ENCODE peak calls at places on chromosomes 12 and 14, in five cellular contexts. One of them, this sample, is unnamed.

GRCh38 chr12:38886064-38886463 is 19.3 kb downstream of the CPNE8 start:
- DNase-seq in CD8-positive, alpha-beta T cell: no peak
- DNase-seq in cardiac muscle cell: peak
- DNase-seq in tibial artery: peak
- DNase-seq in HL-60: no peak
- DNase-seq in this sample: no peak

GRCh38 chr12:122421263-122421814 is 1.1 kb downstream of the CLIP1 start:
- DNase-seq in HL-60: peak
- DNase-seq in CD8-positive, alpha-beta T cell: no peak
- DNase-seq in tibial artery: peak
- DNase-seq in cardiac muscle cell: peak
- DNase-seq in this sample: no peak

GRCh38 chr14:100159107-100159864 is at the start of gene DEGS2:
- DNase-seq in CD8-positive, alpha-beta T cell: peak
- DNase-seq in tibial artery: no peak
- DNase-seq in HL-60: no peak
- DNase-seq in cardiac muscle cell: no peak
- DNase-seq in this sample: no peak

GRCh38 chr14:34081126-34081575 is 130.3 kb upstream of the EGLN3 start:
- DNase-seq in cardiac muscle cell: peak
- DNase-seq in CD8-positive, alpha-beta T cell: no peak
- DNase-seq in HL-60: no peak
- DNase-seq in tibial artery: no peak
- DNase-seq in this sample: no peak

GRCh38 chr12:7642876-7643309 is 22.8 kb downstream of the APOBEC1 start:
- DNase-seq in HL-60: peak
- DNase-seq in tibial artery: no peak
- DNase-seq in CD8-positive, alpha-beta T cell: no peak
- DNase-seq in cardiac muscle cell: peak
- DNase-seq in this sample: no peak

GRCh38 chr12:26274441-26275312 is 79.3 kb downstream of the SSPN start:
- DNase-seq in tibial artery: peak
- DNase-seq in cardiac muscle cell: peak
- DNase-seq in CD8-positive, alpha-beta T cell: no peak
- DNase-seq in HL-60: peak
- DNase-seq in this sample: peak

GRCh38 chr12:52313461-52313860 is 7.7 kb downstream of the KRT83 start:
- DNase-seq in CD8-positive, alpha-beta T cell: no peak
- DNase-seq in cardiac muscle cell: no peak
- DNase-seq in tibial artery: no peak
- DNase-seq in HL-60: no peak
- DNase-seq in this sample: no peak

GRCh38 chr12:19131020-19131431 is 1.5 kb downstream of the PLEKHA5 start:
- DNase-seq in cardiac muscle cell: peak
- DNase-seq in CD8-positive, alpha-beta T cell: no peak
- DNase-seq in tibial artery: no peak
- DNase-seq in HL-60: no peak
- DNase-seq in this sample: no peak

GRCh38 chr14:36055052-36055378 is 121.5 kb downstream of the PTCSC3 start:
- DNase-seq in tibial artery: no peak
- DNase-seq in cardiac muscle cell: no peak
- DNase-seq in HL-60: no peak
- DNase-seq in CD8-positive, alpha-beta T cell: no peak
- DNase-seq in this sample: no peak

GRCh38 chr12:27382126-27382795 is 49.6 kb downstream of the BMAL2 start:
- DNase-seq in tibial artery: no peak
- DNase-seq in CD8-positive, alpha-beta T cell: no peak
- DNase-seq in HL-60: no peak
- DNase-seq in cardiac muscle cell: no peak
- DNase-seq in this sample: no peak

GRCh38 chr12:1297206-1297605 is 297.2 kb downstream of the FBXL14 start:
- DNase-seq in HL-60: no peak
- DNase-seq in cardiac muscle cell: no peak
- DNase-seq in tibial artery: no peak
- DNase-seq in CD8-positive, alpha-beta T cell: no peak
- DNase-seq in this sample: no peak

GRCh38 chr12:91098942-91099341 is 12.4 kb downstream of the LUM start:
- DNase-seq in CD8-positive, alpha-beta T cell: no peak
- DNase-seq in cardiac muscle cell: peak
- DNase-seq in HL-60: no peak
- DNase-seq in tibial artery: peak
- DNase-seq in this sample: no peak

GRCh38 chr12:70402597-70402996 is 36.5 kb downstream of the KCNMB4 start:
- DNase-seq in HL-60: no peak
- DNase-seq in cardiac muscle cell: peak
- DNase-seq in CD8-positive, alpha-beta T cell: no peak
- DNase-seq in tibial artery: no peak
- DNase-seq in this sample: no peak

GRCh38 chr12:85369365-85370154 is 89.5 kb downstream of the ALX1 start:
- DNase-seq in HL-60: no peak
- DNase-seq in CD8-positive, alpha-beta T cell: no peak
- DNase-seq in cardiac muscle cell: no peak
- DNase-seq in tibial artery: no peak
- DNase-seq in this sample: no peak

GRCh38 chr12:116339800-116340371 is 62.4 kb upstream of the MED13L start:
- DNase-seq in cardiac muscle cell: peak
- DNase-seq in CD8-positive, alpha-beta T cell: no peak
- DNase-seq in tibial artery: no peak
- DNase-seq in HL-60: no peak
- DNase-seq in this sample: no peak

GRCh38 chr12:105912911-105913514 is 225.7 kb downstream of the NUAK1 start:
- DNase-seq in HL-60: no peak
- DNase-seq in tibial artery: no peak
- DNase-seq in cardiac muscle cell: no peak
- DNase-seq in CD8-positive, alpha-beta T cell: no peak
- DNase-seq in this sample: no peak

GRCh38 chr14:98704441-98704840 is 567.6 kb downstream of the BCL11B start:
- DNase-seq in HL-60: peak
- DNase-seq in tibial artery: no peak
- DNase-seq in CD8-positive, alpha-beta T cell: peak
- DNase-seq in cardiac muscle cell: no peak
- DNase-seq in this sample: no peak

GRCh38 chr14:45531022-45531421 is 278.0 kb upstream of the MIS18BP1 start:
- DNase-seq in cardiac muscle cell: no peak
- DNase-seq in tibial artery: no peak
- DNase-seq in CD8-positive, alpha-beta T cell: no peak
- DNase-seq in HL-60: no peak
- DNase-seq in this sample: no peak

GRCh38 chr12:62891805-62892549 is 43.0 kb downstream of the PPM1H start:
- DNase-seq in HL-60: no peak
- DNase-seq in CD8-positive, alpha-beta T cell: no peak
- DNase-seq in tibial artery: no peak
- DNase-seq in cardiac muscle cell: no peak
- DNase-seq in this sample: no peak

GRCh38 chr14:64488590-64489099 is 15.0 kb downstream of the ZBTB25 start:
- DNase-seq in cardiac muscle cell: no peak
- DNase-seq in HL-60: no peak
- DNase-seq in tibial artery: no peak
- DNase-seq in CD8-positive, alpha-beta T cell: no peak
- DNase-seq in this sample: no peak

GRCh38 chr12:60210756-60211155 is 614.9 kb downstream of the SLC16A7 start:
- DNase-seq in HL-60: no peak
- DNase-seq in cardiac muscle cell: no peak
- DNase-seq in tibial artery: no peak
- DNase-seq in CD8-positive, alpha-beta T cell: no peak
- DNase-seq in this sample: no peak

GRCh38 chr12:100936661-100937060 is 142.1 kb downstream of the ANO4 start:
- DNase-seq in CD8-positive, alpha-beta T cell: no peak
- DNase-seq in tibial artery: no peak
- DNase-seq in cardiac muscle cell: no peak
- DNase-seq in HL-60: no peak
- DNase-seq in this sample: no peak

GRCh38 chr14:23438130-23438893 is 2.9 kb upstream of the MYH7 start:
- DNase-seq in cardiac muscle cell: no peak
- DNase-seq in CD8-positive, alpha-beta T cell: no peak
- DNase-seq in HL-60: no peak
- DNase-seq in tibial artery: no peak
- DNase-seq in this sample: no peak

GRCh38 chr12:76270657-76271358 is 77.4 kb downstream of the BBS10 start:
- DNase-seq in HL-60: no peak
- DNase-seq in CD8-positive, alpha-beta T cell: no peak
- DNase-seq in tibial artery: no peak
- DNase-seq in cardiac muscle cell: peak
- DNase-seq in this sample: no peak

GRCh38 chr12:16121953-16122352 is 155.5 kb downstream of the SLC15A5 start:
- DNase-seq in CD8-positive, alpha-beta T cell: no peak
- DNase-seq in HL-60: no peak
- DNase-seq in tibial artery: no peak
- DNase-seq in cardiac muscle cell: no peak
- DNase-seq in this sample: no peak

GRCh38 chr14:92589213-92589852 is 75.8 kb downstream of the RIN3 start:
- DNase-seq in cardiac muscle cell: peak
- DNase-seq in tibial artery: no peak
- DNase-seq in CD8-positive, alpha-beta T cell: no peak
- DNase-seq in HL-60: no peak
- DNase-seq in this sample: no peak

DNA sequence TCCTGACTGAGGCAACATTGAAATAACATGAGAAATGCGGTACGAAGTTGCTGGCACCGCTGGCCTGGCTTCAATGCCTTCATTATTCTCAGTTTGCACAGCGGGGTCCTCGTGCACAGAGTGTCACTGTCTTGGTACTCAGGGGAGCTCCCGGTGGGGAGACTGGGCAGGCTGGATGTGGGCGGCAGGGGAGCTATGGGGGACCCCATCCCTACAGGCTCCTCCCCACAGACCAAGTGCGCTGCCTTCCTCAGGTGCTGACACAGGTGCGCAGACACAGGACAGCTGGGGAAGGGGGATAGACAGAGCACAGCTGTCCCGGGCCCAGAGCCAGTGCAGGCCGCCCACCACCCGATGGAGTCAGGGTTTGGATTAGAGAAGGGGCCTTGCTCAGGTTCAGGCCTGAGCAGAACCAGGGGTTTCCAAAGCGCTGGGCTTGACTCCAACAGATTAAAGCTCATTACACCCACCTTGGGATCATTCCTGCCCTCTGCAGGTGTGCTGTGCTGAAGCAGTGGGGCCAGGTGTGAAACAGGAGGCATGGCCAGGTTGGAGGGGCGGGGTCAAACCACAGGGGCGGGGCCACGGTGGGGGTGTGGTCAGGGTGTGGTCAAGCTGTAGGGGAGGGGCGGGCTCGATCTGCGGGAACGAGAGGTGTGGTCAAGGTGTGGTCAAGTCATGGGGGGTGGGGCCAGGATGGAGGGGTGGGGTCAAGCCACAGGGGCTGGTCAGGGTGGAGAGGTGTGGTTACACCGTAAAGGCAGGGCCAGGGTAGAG is 270.3 kb downstream of the ADGRD1 start:
- DNase-seq in cardiac muscle cell: no peak
- DNase-seq in tibial artery: no peak
- DNase-seq in CD8-positive, alpha-beta T cell: no peak
- DNase-seq in HL-60: no peak
- DNase-seq in this sample: no peak
- H3K27ac ChIP-seq in cardiac muscle cell: no peak
- H3K27ac ChIP-seq in tibial artery: no peak
- H3K27ac ChIP-seq in CD8-positive, alpha-beta T cell: no peak
- H3K27ac ChIP-seq in HL-60: no peak
- H3K27ac ChIP-seq in this sample: no peak

GRCh38 chr14:103541494-103541943 is 12.5 kb downstream of the TRMT61A start:
- DNase-seq in CD8-positive, alpha-beta T cell: no peak
- DNase-seq in cardiac muscle cell: no peak
- DNase-seq in tibial artery: no peak
- DNase-seq in HL-60: no peak
- DNase-seq in this sample: no peak
- H3K27ac ChIP-seq in CD8-positive, alpha-beta T cell: no peak
- H3K27ac ChIP-seq in cardiac muscle cell: no peak
- H3K27ac ChIP-seq in tibial artery: peak
- H3K27ac ChIP-seq in HL-60: no peak
- H3K27ac ChIP-seq in this sample: peak

GRCh38 chr12:82788594-82788993 is 101.9 kb downstream of the TMTC2 start:
- DNase-seq in tibial artery: no peak
- DNase-seq in CD8-positive, alpha-beta T cell: no peak
- DNase-seq in cardiac muscle cell: no peak
- DNase-seq in HL-60: no peak
- DNase-seq in this sample: no peak

GRCh38 chr12:82781288-82782078 is 94.8 kb downstream of the TMTC2 start:
- DNase-seq in cardiac muscle cell: peak
- DNase-seq in HL-60: no peak
- DNase-seq in tibial artery: no peak
- DNase-seq in CD8-positive, alpha-beta T cell: no peak
- DNase-seq in this sample: no peak

DNA sequence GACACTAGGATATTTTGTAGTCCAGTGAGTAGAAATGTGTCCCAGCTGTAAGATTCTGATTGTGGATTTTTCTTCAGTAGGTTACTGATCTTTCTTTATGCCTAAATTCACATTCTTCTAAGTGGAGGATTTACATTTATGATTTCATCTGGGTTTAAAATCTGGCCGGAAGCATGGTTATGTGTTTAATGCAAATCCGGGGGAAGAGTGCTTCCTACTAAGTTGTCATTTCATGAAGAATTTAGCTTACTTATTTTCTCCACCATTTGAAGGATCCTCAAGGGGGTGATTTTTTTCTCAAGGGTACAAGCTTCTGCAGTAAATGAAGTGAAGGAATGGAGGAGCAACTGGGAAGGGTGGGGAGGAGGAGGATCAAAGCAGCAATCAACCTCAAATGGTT is 96.8 kb downstream of the TMTC2 start:
- DNase-seq in tibial artery: no peak
- DNase-seq in CD8-positive, alpha-beta T cell: no peak
- DNase-seq in cardiac muscle cell: no peak
- DNase-seq in HL-60: no peak
- DNase-seq in this sample: no peak
- H3K27ac ChIP-seq in tibial artery: no peak
- H3K27ac ChIP-seq in CD8-positive, alpha-beta T cell: no peak
- H3K27ac ChIP-seq in cardiac muscle cell: no peak
- H3K27ac ChIP-seq in HL-60: no peak
- H3K27ac ChIP-seq in this sample: peak

GRCh38 chr12:31655208-31655607 is 4.3 kb upstream of the ETFBKMT start:
- DNase-seq in HL-60: no peak
- DNase-seq in tibial artery: no peak
- DNase-seq in cardiac muscle cell: no peak
- DNase-seq in CD8-positive, alpha-beta T cell: no peak
- DNase-seq in this sample: no peak

GRCh38 chr12:31647106-31647505 is 12.4 kb upstream of the ETFBKMT start:
- DNase-seq in cardiac muscle cell: no peak
- DNase-seq in tibial artery: no peak
- DNase-seq in HL-60: peak
- DNase-seq in CD8-positive, alpha-beta T cell: no peak
- DNase-seq in this sample: no peak

GRCh38 chr12:31651893-31652521 is 7.5 kb upstream of the ETFBKMT start:
- DNase-seq in cardiac muscle cell: peak
- DNase-seq in HL-60: no peak
- DNase-seq in tibial artery: no peak
- DNase-seq in CD8-positive, alpha-beta T cell: no peak
- DNase-seq in this sample: no peak

GRCh38 chr12:31655792-31656191 is 3.7 kb upstream of the ETFBKMT start:
- DNase-seq in cardiac muscle cell: no peak
- DNase-seq in HL-60: no peak
- DNase-seq in tibial artery: no peak
- DNase-seq in CD8-positive, alpha-beta T cell: no peak
- DNase-seq in this sample: no peak

DNA sequence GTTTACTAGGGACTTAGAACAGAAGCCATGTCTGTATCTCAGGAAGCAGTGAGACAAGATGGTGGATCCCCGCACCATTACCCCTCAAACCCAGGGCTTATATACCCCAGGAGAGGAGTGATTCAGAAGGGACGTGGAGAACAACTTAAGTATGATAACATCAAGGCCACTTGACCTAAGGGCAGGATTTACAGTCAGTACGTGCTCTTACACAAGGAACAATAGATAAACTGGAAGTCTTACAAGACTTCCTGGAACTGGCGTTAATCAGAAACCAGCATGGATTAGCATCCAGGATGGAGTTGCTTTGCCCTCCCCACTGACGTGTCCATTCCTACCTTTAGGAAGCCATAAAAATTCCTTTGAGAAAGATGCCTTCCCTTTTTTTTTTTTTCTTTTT is 8.6 kb upstream of the ETFBKMT start:
- DNase-seq in HL-60: no peak
- DNase-seq in tibial artery: no peak
- DNase-seq in CD8-positive, alpha-beta T cell: no peak
- DNase-seq in cardiac muscle cell: peak
- DNase-seq in this sample: no peak
- H3K27ac ChIP-seq in HL-60: no peak
- H3K27ac ChIP-seq in tibial artery: no peak
- H3K27ac ChIP-seq in CD8-positive, alpha-beta T cell: no peak
- H3K27ac ChIP-seq in cardiac muscle cell: peak
- H3K27ac ChIP-seq in this sample: no peak